ENCODE peak calls at places on chromosomes 16 and 17, in nine cellular contexts. T, L, K, Y, E, V, F, O and H are unnamed samples.

GRCh38 chr16:79845734-79846135 is 245.2 kb upstream of the MAF start:
- DNase-seq in T (no peak), L (no peak), K (no peak), Y (no peak), E (no peak), V (peak; percentile 18), F (no peak), O (no peak), H (no peak)

GRCh38 chr16:35252356-35252936 is 1793.0 kb downstream of the TP53TG3F start:
- DNase-seq in T (no peak), L (no peak), K (no peak), Y (no peak), E (peak; percentile 13), V (no peak), F (peak; percentile 3), O (no peak), H (no peak)

GRCh38 chr16:67406111-67406593 is 10.1 kb downstream of the ZDHHC1 start:
- DNase-seq in T (no peak), L (no peak), K (no peak), Y (no peak), E (no peak), V (no peak), F (peak; percentile 61), O (no peak), H (no peak)

GRCh38 chr16:80527297-80527696 is 13.5 kb upstream of the DYNLRB2 start:
- DNase-seq in T (no peak), L (no peak), K (peak; percentile 12), Y (peak; percentile 35), E (peak; percentile 63), V (peak; percentile 49), F (peak; percentile 11), O (peak; percentile 30), H (no peak)

GRCh38 chr16:46918400-46918799 is 34.2 kb downstream of the GPT2 start:
- DNase-seq in T (no peak), L (no peak), K (no peak), Y (no peak), E (no peak), V (no peak), F (no peak), O (no peak), H (no peak)

GRCh38 chr17:43026610-43027009 is 1.6 kb downstream of the RND2 start:
- DNase-seq in T (no peak), L (no peak), K (no peak), Y (no peak), E (no peak), V (no peak), F (no peak), O (no peak), H (no peak)

GRCh38 chr17:6666077-6666521 is 14.5 kb downstream of the C17orf100 start:
- DNase-seq in T (peak; percentile 65), L (peak; percentile 16), K (peak; percentile 41), Y (peak; percentile 74), E (peak; percentile 79), V (peak; percentile 71), F (peak; percentile 88), O (peak; percentile 85), H (no peak)

GRCh38 chr16:85335584-85336492 is 223.6 kb upstream of the CIBAR2 start:
- DNase-seq in T (no peak), L (no peak), K (no peak), Y (peak; percentile 83), E (no peak), V (no peak), F (no peak), O (no peak), H (no peak)

GRCh38 chr17:28473542-28473941 is at the start of gene SLC13A2:
- DNase-seq in T (no peak), L (no peak), K (no peak), Y (peak; percentile 95), E (no peak), V (no peak), F (no peak), O (no peak), H (no peak)

GRCh38 chr16:11967195-11967911 is 2.3 kb downstream of the TNFRSF17 start:
- DNase-seq in T (no peak), L (no peak), K (no peak), Y (no peak), E (no peak), V (no peak), F (no peak), O (no peak), H (no peak)

GRCh38 chr17:14748036-14748715 is 447.3 kb downstream of the HS3ST3B1 start:
- DNase-seq in T (no peak), L (no peak), K (no peak), Y (no peak), E (no peak), V (peak; percentile 96), F (no peak), O (no peak), H (no peak)

GRCh38 chr17:42526031-42526444 is 10.0 kb upstream of the NAGLU start:
- DNase-seq in T (no peak), L (no peak), K (no peak), Y (peak; percentile 80), E (no peak), V (no peak), F (peak; percentile 45), O (no peak), H (no peak)

GRCh38 chr17:15516150-15516549 is 47.1 kb downstream of the TVP23C start:
- DNase-seq in T (no peak), L (peak; percentile 65), K (no peak), Y (no peak), E (no peak), V (no peak), F (no peak), O (no peak), H (no peak)